ENCODE peak calls at places on chromosomes 7 and 10, in seven cellular contexts. G, K, Z, Q, L, D and J are unnamed samples. For H3K27me3, the result is how much of the 10 kb centered on the place peaks cover.

GRCh38 chr10:87656431-87657072 is 3.1 kb upstream of the PAPSS2 start:
- DNase-seq in G (no peak), K (no peak), Z (no peak), Q (no peak), L (no peak), D (no peak), J (peak)

GRCh38 chr10:128310966-128311658 is 184.9 kb upstream of the MKI67 start:
- DNase-seq in G (no peak), K (no peak), Z (no peak), Q (no peak), L (no peak), D (no peak), J (no peak)

GRCh38 chr7:77199008-77199966 is at the start of gene FGL2:
- DNase-seq in G (peak), K (no peak), Z (peak), Q (peak), L (peak), D (peak), J (peak)

GRCh38 chr7:105759670-105760548 is 116.5 kb downstream of the ATXN7L1 start:
- DNase-seq in G (peak), K (peak), Z (peak), Q (peak), L (no peak), D (peak), J (peak)

GRCh38 chr7:39321909-39322498 is 244.2 kb upstream of the YAE1 start:
- DNase-seq in G (no peak), K (no peak), Z (no peak), Q (no peak), L (no peak), D (no peak), J (no peak)

GRCh38 chr7:30135551-30136271 is 925 bp downstream of the MTURN start:
- DNase-seq in G (peak), K (peak), Z (peak), Q (peak), L (peak), D (peak), J (peak)

GRCh38 chr7:25720427-25720826 is 431.6 kb upstream of the NFE2L3 start:
- DNase-seq in G (no peak), K (no peak), Z (no peak), Q (no peak), L (no peak), D (no peak), J (no peak)

GRCh38 chr7:82975811-82976468 is 186.7 kb downstream of the PCLO start:
- DNase-seq in G (no peak), K (no peak), Z (no peak), Q (no peak), L (no peak), D (no peak), J (no peak)

GRCh38 chr7:24622646-24623182 is 49.5 kb downstream of the PALS2 start:
- DNase-seq in G (no peak), K (no peak), Z (no peak), Q (no peak), L (no peak), D (no peak), J (no peak)

GRCh38 chr7:107878636-107879035 is 12.3 kb upstream of the DLD start:
- DNase-seq in G (no peak), K (no peak), Z (no peak), Q (no peak), L (no peak), D (no peak), J (no peak)

GRCh38 chr10:27312854-27313253 is 72.3 kb upstream of the ACBD5 start:
- DNase-seq in G (no peak), K (no peak), Z (no peak), Q (no peak), L (no peak), D (no peak), J (no peak)

GRCh38 chr7:67625257-67625713 is 628.7 kb downstream of the TYW1 start:
- DNase-seq in G (peak), K (peak), Z (peak), Q (peak), L (peak), D (peak), J (peak)

GRCh38 chr7:133529861-133530260 is 277.0 kb downstream of the EXOC4 start:
- DNase-seq in G (no peak), K (no peak), Z (no peak), Q (no peak), L (no peak), D (no peak), J (peak)

GRCh38 chr7:41346878-41347277 is 356.0 kb downstream of the INHBA start:
- DNase-seq in G (no peak), K (no peak), Z (no peak), Q (no peak), L (no peak), D (no peak), J (no peak)

GRCh38 chr7:111560773-111561658 is 1.3 kb downstream of the IMMP2L start:
- DNase-seq in G (no peak), K (no peak), Z (no peak), Q (no peak), L (no peak), D (no peak), J (peak)

GRCh38 chr7:44291733-44292395 is 33.5 kb downstream of the CAMK2B start:
- DNase-seq in G (peak), K (peak), Z (no peak), Q (peak), L (no peak), D (no peak), J (no peak)

GRCh38 chr7:51141451-51141971 is 175.1 kb downstream of the COBL start:
- DNase-seq in G (no peak), K (no peak), Z (no peak), Q (no peak), L (no peak), D (no peak), J (peak)

GRCh38 chr10:17409170-17409733 is 45.1 kb downstream of the ST8SIA6 start:
- DNase-seq in G (no peak), K (no peak), Z (no peak), Q (no peak), L (no peak), D (no peak), J (no peak)

GRCh38 chr7:127792528-127793342 is 140.7 kb downstream of the SND1 start:
- DNase-seq in G (peak), K (no peak), Z (no peak), Q (peak), L (no peak), D (peak), J (peak)

GRCh38 chr10:34861293-34862004 is 46.4 kb upstream of the PARD3 start:
- DNase-seq in G (peak), K (no peak), Z (peak), Q (no peak), L (no peak), D (peak), J (peak)

GRCh38 chr7:127393370-127394058 is 1.0 kb upstream of the ZNF800 start:
- DNase-seq in G (no peak), K (peak), Z (no peak), Q (peak), L (no peak), D (no peak), J (no peak)

GRCh38 chr7:110386006-110386405 is 704.9 kb upstream of the LRRN3 start:
- DNase-seq in G (no peak), K (no peak), Z (no peak), Q (no peak), L (no peak), D (no peak), J (no peak)

GRCh38 chr10:12431453-12432101 is 82.2 kb downstream of the CAMK1D start:
- DNase-seq in G (no peak), K (no peak), Z (no peak), Q (no peak), L (no peak), D (no peak), J (no peak)

GRCh38 chr7:159156436-159157245 is 12.0 kb upstream of the VIPR2 start:
- DNase-seq in G (no peak), K (no peak), Z (no peak), Q (no peak), L (no peak), D (no peak), J (no peak)

GRCh38 chr7:151736403-151736909 is 140.5 kb downstream of the PRKAG2 start:
- DNase-seq in G (peak), K (peak), Z (peak), Q (peak), L (peak), D (peak), J (no peak)

GRCh38 chr10:11678074-11678793 is 63.9 kb upstream of the ECHDC3 start:
- DNase-seq in G (peak), K (no peak), Z (no peak), Q (no peak), L (no peak), D (no peak), J (no peak)

DNA sequence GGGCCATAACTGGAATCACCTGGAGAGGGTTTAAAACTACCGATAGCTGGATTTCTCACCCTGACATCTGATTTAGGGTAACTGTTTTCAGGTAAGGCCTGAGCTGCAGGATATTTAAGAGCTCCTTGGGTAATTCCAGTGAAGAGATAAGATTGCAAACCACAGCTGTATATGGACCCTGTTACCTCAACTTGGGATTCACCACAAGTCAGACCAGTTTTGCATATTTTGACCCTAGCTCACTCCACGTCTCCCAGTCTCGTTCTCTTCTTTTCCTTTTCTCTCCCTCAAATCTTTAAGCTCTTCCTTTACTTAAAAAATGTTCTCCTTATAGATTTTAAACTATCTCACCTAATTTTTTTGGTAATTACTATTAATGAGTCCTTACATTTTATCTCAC is 264.4 kb downstream of the THSD7A start:
- DNase-seq in G (no peak), K (no peak), Z (no peak), Q (no peak), L (no peak), D (no peak), J (no peak)
- H3K27ac ChIP-seq in G (no peak), K (no peak), Z (no peak), Q (no peak), L (no peak), D (no peak), J (no peak)

DNA sequence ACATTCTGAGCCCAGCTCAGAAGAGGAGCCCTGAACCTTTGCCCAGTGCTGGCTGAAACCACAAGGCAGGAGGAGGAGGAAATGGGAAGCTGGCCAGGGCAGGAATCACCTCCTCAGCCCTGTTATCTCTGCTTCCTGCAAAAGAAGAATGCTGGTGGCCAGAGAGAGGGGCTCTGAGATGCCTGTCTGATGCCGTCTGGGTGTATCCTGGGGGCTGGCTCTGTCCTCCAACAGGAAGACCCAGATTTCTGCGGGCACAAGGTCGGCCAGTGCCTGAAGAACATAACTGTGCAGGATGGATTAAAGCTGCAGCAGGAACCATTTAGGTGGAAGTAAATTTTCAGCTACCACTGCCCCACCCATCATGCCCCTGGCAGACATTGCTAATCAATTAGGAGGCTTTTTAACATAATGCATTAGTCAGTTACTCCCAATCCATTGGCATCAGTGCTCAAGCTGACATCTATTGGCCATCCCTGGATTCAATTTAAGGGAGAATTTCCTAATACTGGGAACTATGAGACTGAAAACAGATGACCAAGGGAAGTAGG is 67.7 kb downstream of the COL13A1 start:
- DNase-seq in G (peak), K (peak), Z (no peak), Q (no peak), L (no peak), D (peak), J (peak)
- H3K4me3 ChIP-seq in G (no peak), K (no peak), Z (no peak), Q (no peak), L (no peak), D (no peak), J (no peak)

GRCh38 chr10:1297566-1298301 is 241.5 kb downstream of the WDR37 start:
- DNase-seq in G (no peak), K (no peak), Z (no peak), Q (no peak), L (no peak), D (no peak), J (no peak)
- H3K27me3 ChIP-seq in G (under half), K (under half), Z (under half), Q (under half), L (under half), D (under half), J (under half)

GRCh38 chr7:93948873-93949272 is 27.3 kb downstream of the GNG11 start:
- DNase-seq in G (no peak), K (no peak), Z (no peak), Q (no peak), L (no peak), D (no peak), J (no peak)
- H3K27ac ChIP-seq in G (no peak), K (no peak), Z (no peak), Q (no peak), L (no peak), D (no peak), J (no peak)

GRCh38 chr7:95594185-95594584 is 2.1 kb downstream of the PDK4 start:
- DNase-seq in G (no peak), K (no peak), Z (no peak), Q (no peak), L (no peak), D (no peak), J (no peak)

GRCh38 chr7:95595825-95596182 is 512 bp downstream of the PDK4 start:
- DNase-seq in G (no peak), K (no peak), Z (peak), Q (no peak), L (no peak), D (peak), J (no peak)

GRCh38 chr7:95592570-95592969 is 3.7 kb downstream of the PDK4 start:
- DNase-seq in G (no peak), K (no peak), Z (no peak), Q (no peak), L (no peak), D (no peak), J (no peak)

GRCh38 chr7:95590387-95591248 is 5.7 kb downstream of the PDK4 start:
- DNase-seq in G (no peak), K (no peak), Z (no peak), Q (no peak), L (no peak), D (no peak), J (no peak)

DNA sequence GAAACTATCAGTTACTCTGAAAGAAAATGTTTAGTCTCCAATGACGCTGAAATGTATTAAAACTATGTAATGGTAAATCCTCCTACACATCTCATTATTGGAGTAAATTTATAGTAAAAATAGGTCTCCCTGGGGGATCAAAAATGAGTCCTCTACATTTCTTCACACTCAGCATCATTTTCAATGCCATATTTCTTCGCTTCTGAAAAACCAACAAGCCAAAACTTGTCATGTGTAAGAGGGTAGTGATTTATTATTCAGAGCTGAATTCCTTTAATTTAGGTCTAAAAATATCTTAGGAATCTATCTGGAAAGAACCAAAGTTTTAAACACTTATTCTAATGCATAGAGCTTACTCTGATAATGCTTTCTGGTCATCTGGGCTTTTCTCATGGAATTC is 3.0 kb downstream of the PDK4 start:
- DNase-seq in G (no peak), K (no peak), Z (no peak), Q (no peak), L (no peak), D (no peak), J (no peak)
- H3K4me3 ChIP-seq in G (peak), K (peak), Z (peak), Q (peak), L (no peak), D (no peak), J (peak)

GRCh38 chr7:78218051-78218450 is 419.5 kb downstream of the PHTF2 start:
- DNase-seq in G (no peak), K (no peak), Z (no peak), Q (no peak), L (no peak), D (no peak), J (no peak)
- H3K27me3 ChIP-seq in G (under half), K (under half), Z (under half), Q (under half), L (under half), D (under half), J (under half)